ENCODE peak calls at places on chromosomes 3 and 15, in six cellular contexts. S is psoas muscle, O is astrocyte, J is astrocyte of the spinal cord, P is heart right ventricle, E is hepatocyte. L is an unnamed sample.

GRCh38 chr3:42152193-42152592 is 61.0 kb downstream of the TRAK1 start:
- DNase-seq in S (no peak), O (no peak), J (no peak), P (no peak), E (no peak), L (no peak)

GRCh38 chr3:64134882-64135281 is 90.4 kb downstream of the PRICKLE2 start:
- DNase-seq in S (no peak), O (no peak), J (no peak), P (no peak), E (no peak), L (no peak)

GRCh38 chr15:33985287-33985686 is 17.0 kb downstream of the CHRM5 start:
- DNase-seq in S (no peak), O (peak), J (peak), P (no peak), E (peak), L (peak)

GRCh38 chr15:45884289-45884688 is 249.5 kb downstream of the SQOR start:
- DNase-seq in S (no peak), O (no peak), J (no peak), P (no peak), E (no peak), L (no peak)

GRCh38 chr15:101437209-101437608 is 52.3 kb downstream of the PCSK6 start:
- DNase-seq in S (no peak), O (no peak), J (no peak), P (no peak), E (no peak), L (no peak)

GRCh38 chr3:196639517-196640500 is at the start of gene NRROS:
- DNase-seq in S (peak), O (peak), J (peak), P (peak), E (peak), L (peak)

GRCh38 chr3:111808439-111808838 is 50.6 kb upstream of the PHLDB2 start:
- DNase-seq in S (no peak), O (peak), J (no peak), P (no peak), E (no peak), L (peak)

GRCh38 chr3:98657429-98657828 is 64.0 kb upstream of the CPOX start:
- DNase-seq in S (no peak), O (no peak), J (no peak), P (peak), E (peak), L (no peak)

GRCh38 chr3:115590873-115591272 is 32.4 kb upstream of the GAP43 start:
- DNase-seq in S (no peak), O (no peak), J (no peak), P (no peak), E (no peak), L (no peak)

GRCh38 chr3:18441521-18441920 is 16.4 kb upstream of the SATB1 start:
- DNase-seq in S (no peak), O (no peak), J (no peak), P (no peak), E (no peak), L (no peak)

GRCh38 chr15:22959451-22960101 is 20.6 kb downstream of the CYFIP1 start:
- DNase-seq in S (no peak), O (no peak), J (no peak), P (no peak), E (no peak), L (no peak)

GRCh38 chr3:119636194-119636593 is 24.2 kb downstream of the POPDC2 start:
- DNase-seq in S (no peak), O (peak), J (peak), P (no peak), E (no peak), L (no peak)
- TF ChIP-seq CTCF in S (no peak), O (no peak), J (no peak), P (no peak), E (no peak), L (no peak)

GRCh38 chr15:90618330-90619136 is 88.8 kb downstream of the CRTC3 start:
- DNase-seq in S (no peak), O (no peak), J (no peak), P (no peak), E (no peak), L (no peak)
- H3K4me3 ChIP-seq in S (no peak), O (no peak), J (no peak), P (no peak), E (no peak), L (no peak)

DNA sequence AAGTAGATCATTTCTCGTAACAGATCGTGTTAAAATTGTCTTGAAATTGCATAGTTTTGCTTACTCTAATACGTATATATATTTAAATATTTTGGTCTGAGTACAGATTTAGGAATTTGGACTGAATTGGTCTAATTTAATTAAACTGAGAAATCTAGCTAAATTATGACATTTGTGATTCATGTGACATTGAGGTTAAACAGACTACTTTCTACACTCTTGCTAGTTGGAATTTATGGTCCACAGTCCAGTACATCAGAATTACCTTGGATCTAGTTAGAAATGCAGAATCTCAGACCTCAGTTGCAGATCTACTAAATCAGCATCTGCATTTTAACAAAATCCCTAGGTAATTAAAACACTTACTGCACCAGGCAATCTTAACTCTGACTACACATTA is 609.7 kb upstream of the GOLIM4 start:
- DNase-seq in S (no peak), O (no peak), J (no peak), P (no peak), E (no peak), L (no peak)
- TF ChIP-seq CTCF in S (no peak), O (no peak), J (no peak), P (no peak), E (no peak), L (no peak)

DNA sequence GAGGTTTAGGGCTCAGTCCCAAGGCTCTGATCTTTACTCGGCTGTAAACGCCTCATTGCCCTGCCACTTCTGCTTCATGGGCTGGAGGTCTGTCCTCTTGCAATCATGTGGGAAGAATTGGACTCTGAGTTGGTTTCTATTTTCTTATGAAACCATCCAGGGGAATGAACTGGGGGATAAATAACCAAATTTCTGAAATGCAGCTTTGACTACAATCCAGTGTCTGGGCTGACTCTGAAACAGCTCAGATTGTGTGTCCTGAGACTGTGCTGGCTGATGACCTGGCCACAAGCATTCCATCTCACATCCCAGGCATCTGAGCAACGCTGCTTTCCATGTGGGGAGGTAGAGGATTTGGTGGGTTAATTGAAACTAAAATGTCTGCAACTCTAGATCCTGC is 71.0 kb upstream of the GALNT15 start:
- DNase-seq in S (peak), O (peak), J (peak), P (no peak), E (no peak), L (peak)
- H3K4me3 ChIP-seq in S (no peak), O (no peak), J (no peak), P (no peak), E (no peak), L (no peak)

GRCh38 chr3:8500208-8500961 is 1.2 kb upstream of the LMCD1 start:
- DNase-seq in S (no peak), O (peak), J (peak), P (no peak), E (peak), L (no peak)

GRCh38 chr3:8503461-8503860 is 1.8 kb downstream of the LMCD1 start:
- DNase-seq in S (no peak), O (no peak), J (peak), P (no peak), E (no peak), L (no peak)

GRCh38 chr3:8499181-8499611 is 2.4 kb upstream of the LMCD1 start:
- DNase-seq in S (no peak), O (peak), J (peak), P (no peak), E (no peak), L (no peak)

GRCh38 chr3:8500966-8501365 is 657 bp upstream of the LMCD1 start:
- DNase-seq in S (no peak), O (no peak), J (no peak), P (no peak), E (no peak), L (no peak)

DNA sequence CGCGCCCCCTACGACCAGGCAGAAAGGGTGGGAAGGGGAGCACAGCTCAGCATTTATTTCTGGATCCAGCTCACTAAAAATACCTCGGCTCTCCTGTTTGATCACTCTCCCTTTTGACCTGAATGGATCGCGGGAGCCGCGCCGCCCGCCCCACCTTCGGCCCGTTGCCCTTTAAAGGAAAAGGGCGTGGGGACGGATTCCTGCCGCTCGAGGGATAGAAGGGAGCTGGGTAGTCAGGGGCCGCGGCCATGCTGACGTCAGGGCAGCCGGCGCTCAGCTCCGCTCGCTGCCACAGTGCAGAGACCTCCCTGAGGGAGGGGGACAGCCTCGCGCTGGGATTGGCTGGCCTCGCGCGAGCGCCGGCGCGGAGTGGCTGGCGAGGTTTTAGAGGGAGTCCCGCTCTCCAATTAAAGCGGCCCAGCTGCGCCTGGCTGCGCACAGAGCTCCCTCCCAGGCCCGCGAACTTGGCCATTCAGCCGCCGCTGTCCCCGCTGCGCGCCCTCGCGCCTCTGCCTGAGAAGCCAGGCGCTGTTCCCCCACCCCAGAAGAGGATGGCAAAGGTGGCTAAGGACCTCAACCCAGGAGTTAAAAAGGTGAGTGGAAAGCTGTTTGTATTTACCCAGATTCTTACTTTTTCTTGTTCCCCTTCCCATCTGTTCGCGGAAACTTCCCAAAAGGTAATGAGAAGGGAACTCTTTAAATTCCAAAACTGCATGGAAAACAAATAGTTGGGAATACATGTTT is at the start of gene LMCD1:
- DNase-seq in S (peak), O (peak), J (peak), P (peak), E (peak), L (peak)
- TF ChIP-seq CTCF in S (peak), O (no peak), J (peak), P (peak), E (peak), L (no peak)

GRCh38 chr3:57109437-57110199 is 49.2 kb downstream of the SPATA12 start:
- DNase-seq in S (no peak), O (no peak), J (no peak), P (no peak), E (no peak), L (no peak)
- H3K4me3 ChIP-seq in S (no peak), O (no peak), J (no peak), P (no peak), E (no peak), L (no peak)

GRCh38 chr15:29369261-29369660 is 99.6 kb upstream of the NSMCE3 start:
- DNase-seq in S (no peak), O (no peak), J (no peak), P (no peak), E (no peak), L (no peak)

GRCh38 chr15:29361560-29361959 is 91.9 kb upstream of the NSMCE3 start:
- DNase-seq in S (no peak), O (no peak), J (no peak), P (no peak), E (no peak), L (no peak)

GRCh38 chr15:29364429-29365078 is 94.9 kb upstream of the NSMCE3 start:
- DNase-seq in S (no peak), O (peak), J (peak), P (no peak), E (no peak), L (peak)
- TF ChIP-seq CTCF in S (no peak), O (peak), J (peak), P (no peak), E (peak), L (no peak)

L was measured in foreskin fibroblast.